ENCODE peak calls at places on chromosomes 11 and 22, in nine cellular contexts. R is SJSA1, V is AG04450, F is MM.1S, O is psoas muscle, D is aorta, J is heart right ventricle, T is astrocyte of the spinal cord, B is brain microvascular endothelial cell. S is an unnamed sample.

GRCh38 chr11:73151371-73151870 is 9.3 kb upstream of the FCHSD2 start:
- DNase-seq in R (no peak), V (no peak), F (no peak), O (no peak), D (no peak), J (no peak), T (no peak), B (no peak), S (no peak)

GRCh38 chr11:131932584-131933360 is 562.4 kb downstream of the NTM start:
- DNase-seq in R (no peak), V (no peak), F (no peak), O (no peak), D (no peak), J (peak), T (no peak), B (no peak), S (no peak)

GRCh38 chr11:76803811-76804600 is 20.9 kb downstream of the TSKU start:
- DNase-seq in R (no peak), V (no peak), F (no peak), O (no peak), D (no peak), J (no peak), T (no peak), B (no peak), S (peak)

GRCh38 chr22:48578138-48579034 is 1249.3 kb downstream of the BRD1 start:
- DNase-seq in R (no peak), V (no peak), F (no peak), O (no peak), D (no peak), J (no peak), T (no peak), B (no peak), S (no peak)

GRCh38 chr11:41404109-41404508 is 55.3 kb downstream of the LRRC4C start:
- DNase-seq in R (no peak), V (no peak), F (no peak), O (no peak), D (no peak), J (no peak), T (no peak), B (no peak), S (no peak)

GRCh38 chr22:44024288-44024908 is at the start of gene PARVB:
- DNase-seq in R (no peak), V (no peak), F (peak), O (peak), D (peak), J (peak), T (no peak), B (no peak), S (peak)

GRCh38 chr11:125941606-125942275 is 4.1 kb upstream of the VSIG10L2 start:
- DNase-seq in R (no peak), V (no peak), F (peak), O (peak), D (peak), J (peak), T (peak), B (no peak), S (peak)

GRCh38 chr11:126359431-126360048 is 4.1 kb downstream of the ST3GAL4 start:
- DNase-seq in R (peak), V (no peak), F (no peak), O (peak), D (peak), J (peak), T (peak), B (no peak), S (peak)

GRCh38 chr11:134453441-134453840 is 41.4 kb upstream of the B3GAT1 start:
- DNase-seq in R (no peak), V (no peak), F (no peak), O (no peak), D (peak), J (no peak), T (no peak), B (no peak), S (no peak)

GRCh38 chr11:45335434-45335833 is 49.3 kb upstream of the SYT13 start:
- DNase-seq in R (peak), V (no peak), F (no peak), O (no peak), D (no peak), J (no peak), T (no peak), B (no peak), S (no peak)

GRCh38 chr22:45678961-45679912 is 7.6 kb downstream of the ATXN10 start:
- DNase-seq in R (peak), V (peak), F (no peak), O (no peak), D (no peak), J (no peak), T (peak), B (peak), S (peak)

GRCh38 chr11:125401235-125401634 is 94.8 kb downstream of the FEZ1 start:
- DNase-seq in R (no peak), V (no peak), F (no peak), O (no peak), D (peak), J (no peak), T (no peak), B (no peak), S (no peak)

GRCh38 chr11:115676768-115677167 is 172.6 kb upstream of the CADM1 start:
- DNase-seq in R (no peak), V (peak), F (no peak), O (no peak), D (no peak), J (no peak), T (peak), B (peak), S (peak)

GRCh38 chr22:25514436-25514835 is 50.0 kb upstream of the GRK3 start:
- DNase-seq in R (no peak), V (no peak), F (no peak), O (no peak), D (no peak), J (no peak), T (no peak), B (no peak), S (no peak)

GRCh38 chr11:34464591-34465036 is 25.9 kb downstream of the CAT start:
- DNase-seq in R (no peak), V (no peak), F (no peak), O (no peak), D (no peak), J (no peak), T (no peak), B (no peak), S (no peak)

GRCh38 chr22:39960791-39961746 is 872 bp downstream of the TMA7B start:
- DNase-seq in R (peak), V (peak), F (peak), O (no peak), D (no peak), J (no peak), T (peak), B (peak), S (peak)

GRCh38 chr11:47466201-47466600 is 17.3 kb upstream of the RAPSN start:
- DNase-seq in R (no peak), V (no peak), F (no peak), O (no peak), D (no peak), J (no peak), T (peak), B (no peak), S (peak)

GRCh38 chr11:126100681-126101080 is 38.0 kb upstream of the CDON start:
- DNase-seq in R (no peak), V (no peak), F (no peak), O (no peak), D (no peak), J (no peak), T (no peak), B (no peak), S (no peak)

GRCh38 chr11:65776710-65777141 is 4.0 kb downstream of the AP5B1 start:
- DNase-seq in R (peak), V (no peak), F (no peak), O (no peak), D (no peak), J (no peak), T (no peak), B (no peak), S (no peak)

GRCh38 chr22:43337946-43338345 is 5.2 kb downstream of the SCUBE1 start:
- DNase-seq in R (no peak), V (no peak), F (no peak), O (no peak), D (no peak), J (no peak), T (no peak), B (no peak), S (no peak)

GRCh38 chr22:50226224-50227165 is 18.3 kb downstream of the TUBGCP6 start:
- DNase-seq in R (no peak), V (no peak), F (no peak), O (no peak), D (no peak), J (no peak), T (no peak), B (no peak), S (no peak)

GRCh38 chr22:40791241-40791640 is 27.9 kb downstream of the SLC25A17 start:
- DNase-seq in R (no peak), V (no peak), F (no peak), O (no peak), D (no peak), J (no peak), T (peak), B (peak), S (peak)

GRCh38 chr11:120331301-120331966 is 4.8 kb upstream of the ARHGEF12 start:
- DNase-seq in R (no peak), V (peak), F (no peak), O (no peak), D (no peak), J (peak), T (peak), B (peak), S (peak)

GRCh38 chr11:71062199-71062598 is 190.2 kb downstream of the SHANK2 start:
- DNase-seq in R (no peak), V (no peak), F (no peak), O (no peak), D (no peak), J (no peak), T (no peak), B (no peak), S (no peak)

GRCh38 chr11:33690290-33691050 is 10.2 kb downstream of the C11orf91 start:
- DNase-seq in R (peak), V (peak), F (no peak), O (peak), D (peak), J (peak), T (peak), B (peak), S (peak)

GRCh38 chr22:32804823-32805585 is 3.5 kb downstream of the TIMP3 start:
- DNase-seq in R (no peak), V (no peak), F (no peak), O (no peak), D (no peak), J (peak), T (no peak), B (no peak), S (no peak)
- H3K4me3 ChIP-seq in R (no peak), V (peak), F (no peak), O (peak), D (no peak), J (peak), T (peak), B (peak), S (no peak)

DNA sequence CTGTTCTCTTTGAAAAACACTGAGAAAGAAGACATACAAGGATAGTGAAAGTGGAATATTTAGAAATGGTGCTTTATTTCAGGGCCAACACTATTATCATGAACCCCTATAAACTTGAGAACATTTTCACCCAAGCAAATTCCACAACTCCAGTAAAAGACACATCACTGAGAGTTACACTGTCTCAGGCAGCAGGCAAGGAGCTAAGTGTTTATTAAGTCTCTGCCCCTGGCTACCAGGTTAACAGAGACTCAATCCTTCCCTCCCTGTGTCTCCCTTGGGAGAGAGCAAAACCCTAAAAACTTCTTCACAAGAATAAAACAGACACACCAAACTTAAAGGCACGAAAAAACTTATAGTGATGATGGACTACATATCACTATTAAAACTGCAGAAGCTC is 18.5 kb downstream of the MPPED2 start:
- DNase-seq in R (no peak), V (no peak), F (no peak), O (no peak), D (no peak), J (no peak), T (no peak), B (no peak), S (no peak)
- H3K4me3 ChIP-seq in R (no peak), V (no peak), F (no peak), O (no peak), D (no peak), J (no peak), T (no peak), B (no peak), S (no peak)

GRCh38 chr11:74634537-74634936 is 42.2 kb downstream of the POLD3 start:
- DNase-seq in R (no peak), V (no peak), F (no peak), O (no peak), D (no peak), J (no peak), T (peak), B (peak), S (peak)
- H3K4me3 ChIP-seq in R (no peak), V (no peak), F (no peak), O (no peak), D (no peak), J (no peak), T (no peak), B (no peak), S (no peak)

GRCh38 chr11:111189466-111189865 is 56.1 kb upstream of the POU2AF2 start:
- DNase-seq in R (no peak), V (no peak), F (no peak), O (no peak), D (no peak), J (no peak), T (no peak), B (no peak), S (no peak)

GRCh38 chr11:111186308-111186967 is 59.1 kb upstream of the POU2AF2 start:
- DNase-seq in R (no peak), V (no peak), F (no peak), O (no peak), D (no peak), J (no peak), T (peak), B (no peak), S (no peak)

GRCh38 chr11:111183706-111184105 is 61.8 kb upstream of the POU2AF2 start:
- DNase-seq in R (no peak), V (no peak), F (no peak), O (no peak), D (no peak), J (no peak), T (no peak), B (no peak), S (peak)

DNA sequence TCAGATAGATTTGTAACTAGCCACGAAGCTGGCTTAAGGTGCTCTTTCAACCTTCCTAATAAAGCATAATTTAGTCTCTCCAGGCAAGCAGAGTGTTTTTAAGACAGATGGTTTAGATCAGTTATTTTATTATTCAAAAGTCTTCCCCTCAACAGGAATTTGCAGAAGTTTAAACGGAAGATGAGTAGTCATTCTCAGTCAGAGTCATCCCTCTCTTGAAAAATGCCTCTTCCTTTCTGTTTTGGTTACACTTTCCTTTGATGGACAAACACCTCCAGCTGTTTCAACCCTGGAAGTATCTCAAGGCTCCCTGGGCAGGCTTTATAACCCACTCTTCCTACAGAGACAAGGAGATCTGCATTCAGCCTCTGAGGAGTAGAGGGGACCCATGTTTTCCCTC is 60.3 kb upstream of the POU2AF2 start:
- DNase-seq in R (no peak), V (no peak), F (no peak), O (no peak), D (no peak), J (no peak), T (peak), B (no peak), S (peak)
- H3K4me3 ChIP-seq in R (no peak), V (no peak), F (no peak), O (no peak), D (no peak), J (no peak), T (no peak), B (no peak), S (no peak)

GRCh38 chr11:8685820-8686219 is 3.2 kb downstream of the RPL27A start:
- DNase-seq in R (no peak), V (no peak), F (no peak), O (no peak), D (no peak), J (no peak), T (no peak), B (no peak), S (no peak)

GRCh38 chr11:8683115-8683807 is 669 bp downstream of the RPL27A start:
- DNase-seq in R (no peak), V (no peak), F (peak), O (no peak), D (no peak), J (no peak), T (no peak), B (no peak), S (no peak)

GRCh38 chr11:8684600-8685290 is 2.2 kb downstream of the RPL27A start:
- DNase-seq in R (no peak), V (no peak), F (no peak), O (no peak), D (no peak), J (no peak), T (no peak), B (no peak), S (no peak)

GRCh38 chr11:8686325-8686724 is 3.7 kb downstream of the RPL27A start:
- DNase-seq in R (no peak), V (no peak), F (no peak), O (no peak), D (no peak), J (no peak), T (no peak), B (no peak), S (no peak)

DNA sequence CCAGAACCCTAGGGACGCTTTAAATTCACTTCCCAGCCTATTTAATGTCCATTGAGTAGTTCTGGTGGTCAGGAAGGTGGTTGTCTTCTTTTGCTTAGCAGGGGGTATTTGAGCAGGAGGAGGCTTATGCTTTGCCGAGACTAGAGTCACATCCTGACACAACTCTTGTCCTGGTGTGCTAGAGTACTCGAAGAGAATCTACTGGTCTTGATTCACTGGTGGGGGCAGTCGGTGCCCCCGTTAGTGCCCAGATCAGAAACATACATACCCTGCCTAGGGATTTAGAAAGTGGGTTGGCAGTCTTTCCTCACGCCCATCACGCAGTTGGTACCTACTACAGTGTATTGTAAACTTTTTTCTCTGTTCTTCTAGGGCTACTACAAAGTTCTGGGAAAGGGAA is 2.7 kb downstream of the RPL27A start:
- DNase-seq in R (no peak), V (no peak), F (no peak), O (no peak), D (no peak), J (no peak), T (no peak), B (no peak), S (no peak)
- H3K4me3 ChIP-seq in R (no peak), V (peak), F (peak), O (no peak), D (no peak), J (no peak), T (no peak), B (peak), S (no peak)

GRCh38 chr22:30195245-30196140 is 51.1 kb downstream of the LIF start:
- DNase-seq in R (no peak), V (no peak), F (no peak), O (no peak), D (no peak), J (no peak), T (no peak), B (peak), S (peak)
- H3K4me3 ChIP-seq in R (no peak), V (no peak), F (no peak), O (no peak), D (no peak), J (no peak), T (no peak), B (no peak), S (no peak)

DNA sequence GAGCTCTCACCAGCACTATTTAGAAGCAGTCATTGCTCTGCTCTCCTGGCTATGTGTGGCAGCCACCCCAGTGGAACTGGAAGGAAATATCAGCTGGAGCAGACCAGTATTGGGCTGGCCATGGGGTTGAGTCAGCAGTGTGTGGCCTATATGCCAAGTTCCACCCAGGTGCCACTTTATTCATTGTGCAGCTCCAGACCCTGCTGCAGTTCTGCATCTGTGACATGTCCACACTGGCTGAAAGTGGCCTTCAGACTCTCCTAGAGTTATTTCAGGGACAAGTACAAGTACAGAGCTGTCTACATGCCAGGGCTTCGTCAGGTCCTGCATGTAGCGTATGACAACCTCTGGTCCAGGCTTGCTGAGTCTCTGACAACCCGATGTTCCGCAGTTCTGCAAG is 55.2 kb downstream of the CABIN1 start:
- DNase-seq in R (no peak), V (no peak), F (no peak), O (no peak), D (no peak), J (no peak), T (no peak), B (no peak), S (no peak)
- H3K4me3 ChIP-seq in R (no peak), V (no peak), F (no peak), O (no peak), D (no peak), J (no peak), T (no peak), B (no peak), S (no peak)

DNA sequence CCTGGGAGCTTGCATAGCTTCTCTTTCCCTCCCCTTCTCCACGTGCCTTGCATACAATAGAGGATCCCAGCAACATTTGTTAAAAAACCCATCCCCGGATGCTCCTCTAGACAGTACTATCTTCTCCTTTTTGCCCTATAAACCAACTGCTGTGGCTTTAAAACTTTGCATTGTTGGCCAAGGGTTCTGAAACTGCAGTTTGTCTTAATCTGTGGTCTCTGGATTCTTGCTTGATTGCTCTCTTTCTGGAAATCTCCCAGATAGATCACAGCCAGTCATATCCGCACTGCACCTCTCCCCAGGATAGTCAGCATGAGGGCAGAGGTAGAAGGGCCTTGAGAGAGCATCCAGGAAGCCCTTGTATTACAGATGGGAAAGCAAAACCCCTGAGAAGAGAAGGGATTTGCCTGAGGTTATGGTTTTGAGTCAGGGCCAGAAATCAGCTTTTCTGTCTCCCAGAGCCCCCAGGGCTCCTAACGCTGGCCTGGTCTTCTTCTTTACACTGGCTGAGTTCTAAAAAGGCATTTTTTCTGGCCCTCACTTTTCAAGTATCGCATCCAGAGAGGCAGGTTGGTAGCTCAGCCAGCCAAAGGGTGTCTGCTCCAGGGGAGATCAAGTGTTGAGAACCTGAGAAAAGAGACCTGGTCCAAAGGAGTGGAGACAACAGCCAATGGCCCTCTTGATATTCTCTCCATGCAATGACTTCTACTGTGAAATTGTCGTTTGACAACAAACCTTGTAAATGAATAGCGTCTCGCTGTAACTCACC is 70.6 kb downstream of the ADM start:
- DNase-seq in R (no peak), V (no peak), F (no peak), O (no peak), D (no peak), J (no peak), T (peak), B (peak), S (peak)
- H3K4me3 ChIP-seq in R (no peak), V (no peak), F (no peak), O (no peak), D (no peak), J (no peak), T (no peak), B (no peak), S (no peak)

S was measured in cardiac fibroblast.